ENCODE peak calls at places on chromosomes 7 and 10, in nine cellular contexts. One of them, this sample, is unnamed.

GRCh38 chr10:47340613-47341170 is 7.5 kb upstream of the RBP3 start:
- DNase-seq in thoracic aorta: no peak
- DNase-seq in stomach: peak
- DNase-seq in GM06990: no peak
- DNase-seq in H9: peak
- DNase-seq in IMR-90: peak
- DNase-seq in OCI-LY7: peak
- DNase-seq in WTC11: peak
- DNase-seq in kidney epithelial cell: no peak
- DNase-seq in this sample: peak

GRCh38 chr10:69901623-69902505 is 100.2 kb downstream of the COL13A1 start:
- DNase-seq in H9: peak
- DNase-seq in kidney epithelial cell: no peak
- DNase-seq in stomach: peak
- DNase-seq in GM06990: no peak
- DNase-seq in IMR-90: peak
- DNase-seq in OCI-LY7: peak
- DNase-seq in WTC11: peak
- DNase-seq in thoracic aorta: peak
- DNase-seq in this sample: peak

GRCh38 chr10:7988985-7989384 is 65.5 kb upstream of the GATA3 start:
- DNase-seq in kidney epithelial cell: no peak
- DNase-seq in stomach: no peak
- DNase-seq in WTC11: no peak
- DNase-seq in H9: no peak
- DNase-seq in thoracic aorta: no peak
- DNase-seq in OCI-LY7: peak
- DNase-seq in GM06990: no peak
- DNase-seq in IMR-90: no peak
- DNase-seq in this sample: no peak

GRCh38 chr7:103487419-103487818 is 41.4 kb upstream of the SLC26A5 start:
- DNase-seq in IMR-90: no peak
- DNase-seq in kidney epithelial cell: no peak
- DNase-seq in GM06990: no peak
- DNase-seq in OCI-LY7: no peak
- DNase-seq in stomach: no peak
- DNase-seq in WTC11: no peak
- DNase-seq in thoracic aorta: no peak
- DNase-seq in H9: no peak
- DNase-seq in this sample: no peak

GRCh38 chr10:89275383-89275782 is 23.8 kb upstream of the LIPA start:
- DNase-seq in thoracic aorta: no peak
- DNase-seq in IMR-90: no peak
- DNase-seq in kidney epithelial cell: no peak
- DNase-seq in stomach: no peak
- DNase-seq in H9: no peak
- DNase-seq in OCI-LY7: no peak
- DNase-seq in GM06990: no peak
- DNase-seq in WTC11: no peak
- DNase-seq in this sample: no peak

GRCh38 chr7:64180989-64181388 is 26.0 kb upstream of the ZNF735 start:
- DNase-seq in stomach: no peak
- DNase-seq in kidney epithelial cell: no peak
- DNase-seq in GM06990: no peak
- DNase-seq in WTC11: no peak
- DNase-seq in thoracic aorta: no peak
- DNase-seq in H9: no peak
- DNase-seq in IMR-90: no peak
- DNase-seq in OCI-LY7: peak
- DNase-seq in this sample: no peak

GRCh38 chr7:148433521-148434180 is 156.9 kb upstream of the C7orf33 start:
- DNase-seq in OCI-LY7: no peak
- DNase-seq in GM06990: no peak
- DNase-seq in kidney epithelial cell: no peak
- DNase-seq in IMR-90: no peak
- DNase-seq in stomach: no peak
- DNase-seq in WTC11: no peak
- DNase-seq in thoracic aorta: no peak
- DNase-seq in H9: no peak
- DNase-seq in this sample: no peak

GRCh38 chr7:110943686-110944350 is 147.1 kb upstream of the LRRN3 start:
- DNase-seq in OCI-LY7: no peak
- DNase-seq in IMR-90: peak
- DNase-seq in WTC11: no peak
- DNase-seq in H9: no peak
- DNase-seq in thoracic aorta: no peak
- DNase-seq in kidney epithelial cell: no peak
- DNase-seq in stomach: no peak
- DNase-seq in GM06990: no peak
- DNase-seq in this sample: no peak

GRCh38 chr7:154931906-154932305 is 71.0 kb downstream of the PAXIP1 start:
- DNase-seq in IMR-90: peak
- DNase-seq in H9: no peak
- DNase-seq in WTC11: no peak
- DNase-seq in GM06990: no peak
- DNase-seq in kidney epithelial cell: no peak
- DNase-seq in OCI-LY7: no peak
- DNase-seq in stomach: no peak
- DNase-seq in thoracic aorta: no peak
- DNase-seq in this sample: no peak

GRCh38 chr7:27277628-27278027 is 35.0 kb downstream of the EVX1 start:
- DNase-seq in kidney epithelial cell: no peak
- DNase-seq in WTC11: no peak
- DNase-seq in GM06990: no peak
- DNase-seq in H9: no peak
- DNase-seq in thoracic aorta: no peak
- DNase-seq in stomach: peak
- DNase-seq in OCI-LY7: no peak
- DNase-seq in IMR-90: peak
- DNase-seq in this sample: no peak

GRCh38 chr10:96319754-96320514 is 15.7 kb downstream of the DNTT start:
- DNase-seq in H9: no peak
- DNase-seq in stomach: no peak
- DNase-seq in IMR-90: no peak
- DNase-seq in GM06990: no peak
- DNase-seq in thoracic aorta: no peak
- DNase-seq in WTC11: no peak
- DNase-seq in OCI-LY7: no peak
- DNase-seq in kidney epithelial cell: no peak
- DNase-seq in this sample: no peak

GRCh38 chr10:114327537-114328277 is 76.6 kb downstream of the AFAP1L2 start:
- DNase-seq in OCI-LY7: no peak
- DNase-seq in stomach: no peak
- DNase-seq in thoracic aorta: no peak
- DNase-seq in H9: no peak
- DNase-seq in GM06990: no peak
- DNase-seq in WTC11: no peak
- DNase-seq in IMR-90: no peak
- DNase-seq in kidney epithelial cell: no peak
- DNase-seq in this sample: no peak

GRCh38 chr7:90771281-90771680 is 175.2 kb downstream of the CDK14 start:
- DNase-seq in kidney epithelial cell: no peak
- DNase-seq in IMR-90: peak
- DNase-seq in H9: no peak
- DNase-seq in stomach: no peak
- DNase-seq in GM06990: no peak
- DNase-seq in OCI-LY7: no peak
- DNase-seq in WTC11: no peak
- DNase-seq in thoracic aorta: no peak
- DNase-seq in this sample: no peak

GRCh38 chr10:124650820-124651401 is 93.3 kb downstream of the FAM53B start:
- DNase-seq in IMR-90: no peak
- DNase-seq in GM06990: no peak
- DNase-seq in stomach: no peak
- DNase-seq in WTC11: no peak
- DNase-seq in OCI-LY7: no peak
- DNase-seq in H9: no peak
- DNase-seq in kidney epithelial cell: no peak
- DNase-seq in thoracic aorta: no peak
- DNase-seq in this sample: no peak

GRCh38 chr7:94439893-94440381 is 45.2 kb downstream of the COL1A2 start:
- DNase-seq in kidney epithelial cell: no peak
- DNase-seq in IMR-90: peak
- DNase-seq in GM06990: no peak
- DNase-seq in OCI-LY7: no peak
- DNase-seq in WTC11: no peak
- DNase-seq in stomach: no peak
- DNase-seq in H9: no peak
- DNase-seq in thoracic aorta: no peak
- DNase-seq in this sample: no peak

GRCh38 chr7:87218941-87219544 is 489 bp downstream of the TMEM243 start:
- DNase-seq in stomach: peak
- DNase-seq in GM06990: no peak
- DNase-seq in OCI-LY7: peak
- DNase-seq in IMR-90: peak
- DNase-seq in thoracic aorta: no peak
- DNase-seq in WTC11: peak
- DNase-seq in H9: peak
- DNase-seq in kidney epithelial cell: no peak
- DNase-seq in this sample: peak

GRCh38 chr10:99742240-99742639 is 10.2 kb downstream of the CUTC start:
- DNase-seq in OCI-LY7: no peak
- DNase-seq in thoracic aorta: no peak
- DNase-seq in WTC11: no peak
- DNase-seq in IMR-90: peak
- DNase-seq in H9: no peak
- DNase-seq in kidney epithelial cell: no peak
- DNase-seq in stomach: no peak
- DNase-seq in GM06990: no peak
- DNase-seq in this sample: no peak

GRCh38 chr7:66016131-66016461 is 34.1 kb upstream of the GUSB start:
- DNase-seq in GM06990: no peak
- DNase-seq in stomach: no peak
- DNase-seq in IMR-90: peak
- DNase-seq in WTC11: no peak
- DNase-seq in thoracic aorta: no peak
- DNase-seq in kidney epithelial cell: peak
- DNase-seq in OCI-LY7: no peak
- DNase-seq in H9: no peak
- DNase-seq in this sample: no peak

GRCh38 chr7:66015440-66016130 is 33.6 kb upstream of the GUSB start:
- DNase-seq in stomach: no peak
- DNase-seq in thoracic aorta: no peak
- DNase-seq in WTC11: no peak
- DNase-seq in kidney epithelial cell: no peak
- DNase-seq in H9: no peak
- DNase-seq in OCI-LY7: no peak
- DNase-seq in GM06990: no peak
- DNase-seq in IMR-90: no peak
- DNase-seq in this sample: no peak

GRCh38 chr7:66013938-66014337 is 31.9 kb upstream of the GUSB start:
- DNase-seq in GM06990: no peak
- DNase-seq in stomach: peak
- DNase-seq in IMR-90: peak
- DNase-seq in OCI-LY7: peak
- DNase-seq in thoracic aorta: no peak
- DNase-seq in H9: peak
- DNase-seq in kidney epithelial cell: no peak
- DNase-seq in WTC11: peak
- DNase-seq in this sample: peak
- TF ChIP-seq CTCF in GM06990: peak
- TF ChIP-seq CTCF in stomach: no peak
- TF ChIP-seq CTCF in IMR-90: peak
- TF ChIP-seq CTCF in OCI-LY7: peak
- TF ChIP-seq CTCF in thoracic aorta: no peak
- TF ChIP-seq CTCF in H9: peak
- TF ChIP-seq CTCF in kidney epithelial cell: peak
- TF ChIP-seq CTCF in WTC11: no peak
- TF ChIP-seq CTCF in this sample: peak

GRCh38 chr10:107264742-107265141 is 100.2 kb upstream of the SORCS1 start:
- DNase-seq in GM06990: no peak
- DNase-seq in OCI-LY7: no peak
- DNase-seq in IMR-90: no peak
- DNase-seq in stomach: no peak
- DNase-seq in thoracic aorta: no peak
- DNase-seq in kidney epithelial cell: no peak
- DNase-seq in H9: peak
- DNase-seq in WTC11: peak
- DNase-seq in this sample: no peak
- TF ChIP-seq CTCF in GM06990: peak
- TF ChIP-seq CTCF in OCI-LY7: peak
- TF ChIP-seq CTCF in IMR-90: no peak
- TF ChIP-seq CTCF in stomach: no peak
- TF ChIP-seq CTCF in thoracic aorta: no peak
- TF ChIP-seq CTCF in kidney epithelial cell: no peak
- TF ChIP-seq CTCF in H9: peak
- TF ChIP-seq CTCF in WTC11: peak
- TF ChIP-seq CTCF in this sample: no peak

GRCh38 chr7:120819861-120820260 is 38.1 kb downstream of the TSPAN12 start:
- DNase-seq in stomach: no peak
- DNase-seq in OCI-LY7: no peak
- DNase-seq in GM06990: no peak
- DNase-seq in IMR-90: no peak
- DNase-seq in thoracic aorta: no peak
- DNase-seq in kidney epithelial cell: no peak
- DNase-seq in WTC11: no peak
- DNase-seq in H9: no peak
- DNase-seq in this sample: no peak
- TF ChIP-seq CTCF in stomach: no peak
- TF ChIP-seq CTCF in OCI-LY7: no peak
- TF ChIP-seq CTCF in GM06990: no peak
- TF ChIP-seq CTCF in IMR-90: no peak
- TF ChIP-seq CTCF in thoracic aorta: no peak
- TF ChIP-seq CTCF in kidney epithelial cell: no peak
- TF ChIP-seq CTCF in WTC11: no peak
- TF ChIP-seq CTCF in H9: no peak
- TF ChIP-seq CTCF in this sample: no peak

GRCh38 chr7:121002755-121003114 is 14.2 kb downstream of the CPED1 start:
- DNase-seq in GM06990: no peak
- DNase-seq in OCI-LY7: no peak
- DNase-seq in kidney epithelial cell: no peak
- DNase-seq in IMR-90: peak
- DNase-seq in WTC11: no peak
- DNase-seq in stomach: no peak
- DNase-seq in thoracic aorta: no peak
- DNase-seq in H9: no peak
- DNase-seq in this sample: no peak

GRCh38 chr7:121000091-121000983 is 11.8 kb downstream of the CPED1 start:
- DNase-seq in stomach: no peak
- DNase-seq in H9: no peak
- DNase-seq in WTC11: no peak
- DNase-seq in IMR-90: peak
- DNase-seq in GM06990: no peak
- DNase-seq in OCI-LY7: no peak
- DNase-seq in thoracic aorta: no peak
- DNase-seq in kidney epithelial cell: no peak
- DNase-seq in this sample: no peak

GRCh38 chr7:121001234-121001633 is 12.7 kb downstream of the CPED1 start:
- DNase-seq in kidney epithelial cell: no peak
- DNase-seq in IMR-90: no peak
- DNase-seq in OCI-LY7: no peak
- DNase-seq in thoracic aorta: no peak
- DNase-seq in GM06990: no peak
- DNase-seq in stomach: no peak
- DNase-seq in WTC11: no peak
- DNase-seq in H9: no peak
- DNase-seq in this sample: no peak

GRCh38 chr7:121003986-121004685 is 15.6 kb downstream of the CPED1 start:
- DNase-seq in stomach: no peak
- DNase-seq in thoracic aorta: no peak
- DNase-seq in H9: no peak
- DNase-seq in WTC11: no peak
- DNase-seq in GM06990: no peak
- DNase-seq in IMR-90: no peak
- DNase-seq in OCI-LY7: no peak
- DNase-seq in kidney epithelial cell: no peak
- DNase-seq in this sample: no peak

GRCh38 chr7:121001932-121002754 is 13.6 kb downstream of the CPED1 start:
- DNase-seq in H9: no peak
- DNase-seq in IMR-90: no peak
- DNase-seq in WTC11: no peak
- DNase-seq in kidney epithelial cell: no peak
- DNase-seq in thoracic aorta: no peak
- DNase-seq in stomach: no peak
- DNase-seq in GM06990: no peak
- DNase-seq in OCI-LY7: no peak
- DNase-seq in this sample: no peak
- TF ChIP-seq CTCF in H9: no peak
- TF ChIP-seq CTCF in IMR-90: no peak
- TF ChIP-seq CTCF in WTC11: no peak
- TF ChIP-seq CTCF in kidney epithelial cell: no peak
- TF ChIP-seq CTCF in thoracic aorta: peak
- TF ChIP-seq CTCF in stomach: no peak
- TF ChIP-seq CTCF in GM06990: no peak
- TF ChIP-seq CTCF in OCI-LY7: no peak
- TF ChIP-seq CTCF in this sample: no peak

This sample was measured in glutamatergic neuron.